ENCODE peak calls at places on chromosomes 16 and 17, in seven cellular contexts. One of them, this sample, is unnamed. For H3K36me3, the result is how much of the 10 kb centered on the place peaks cover.

GRCh38 chr17:15392326-15392739 is 50.9 kb upstream of the TEKT3 start:
- DNase-seq in mesenchymal stem cell: peak
- DNase-seq in HepG2: no peak
- DNase-seq in heart left ventricle: no peak
- DNase-seq in ovary: no peak
- DNase-seq in colonic mucosa: no peak
- DNase-seq in right lobe of liver: no peak
- DNase-seq in this sample: no peak

GRCh38 chr16:86665929-86666328 is 87.6 kb downstream of the FOXL1 start:
- DNase-seq in mesenchymal stem cell: no peak
- DNase-seq in HepG2: no peak
- DNase-seq in heart left ventricle: no peak
- DNase-seq in ovary: no peak
- DNase-seq in colonic mucosa: no peak
- DNase-seq in right lobe of liver: no peak
- DNase-seq in this sample: no peak

GRCh38 chr16:4415538-4416199 is 727 bp downstream of the CORO7 start:
- DNase-seq in mesenchymal stem cell: no peak
- DNase-seq in HepG2: peak
- DNase-seq in heart left ventricle: peak
- DNase-seq in ovary: no peak
- DNase-seq in colonic mucosa: peak
- DNase-seq in right lobe of liver: peak
- DNase-seq in this sample: peak

GRCh38 chr16:85573696-85574641 is 39.2 kb upstream of the GSE1 start:
- DNase-seq in mesenchymal stem cell: peak
- DNase-seq in HepG2: no peak
- DNase-seq in heart left ventricle: peak
- DNase-seq in ovary: peak
- DNase-seq in colonic mucosa: no peak
- DNase-seq in right lobe of liver: no peak
- DNase-seq in this sample: peak

GRCh38 chr17:82791532-82791931 is 39.7 kb downstream of the TBCD start:
- DNase-seq in mesenchymal stem cell: peak
- DNase-seq in HepG2: no peak
- DNase-seq in heart left ventricle: no peak
- DNase-seq in ovary: no peak
- DNase-seq in colonic mucosa: no peak
- DNase-seq in right lobe of liver: no peak
- DNase-seq in this sample: no peak

GRCh38 chr16:85612191-85612800 is 826 bp upstream of the GSE1 start:
- DNase-seq in mesenchymal stem cell: peak
- DNase-seq in HepG2: peak
- DNase-seq in heart left ventricle: peak
- DNase-seq in ovary: peak
- DNase-seq in colonic mucosa: peak
- DNase-seq in right lobe of liver: peak
- DNase-seq in this sample: peak

GRCh38 chr17:7977039-7977438 is 25.4 kb upstream of the GUCY2D start:
- DNase-seq in mesenchymal stem cell: no peak
- DNase-seq in HepG2: no peak
- DNase-seq in heart left ventricle: no peak
- DNase-seq in ovary: no peak
- DNase-seq in colonic mucosa: peak
- DNase-seq in right lobe of liver: no peak
- DNase-seq in this sample: no peak

GRCh38 chr17:35284955-35285354 is 42.1 kb downstream of the SLFN5 start:
- DNase-seq in mesenchymal stem cell: no peak
- DNase-seq in HepG2: no peak
- DNase-seq in heart left ventricle: no peak
- DNase-seq in ovary: no peak
- DNase-seq in colonic mucosa: no peak
- DNase-seq in right lobe of liver: no peak
- DNase-seq in this sample: no peak

GRCh38 chr16:54265558-54266213 is 20.9 kb downstream of the IRX3 start:
- DNase-seq in mesenchymal stem cell: no peak
- DNase-seq in HepG2: peak
- DNase-seq in heart left ventricle: peak
- DNase-seq in ovary: no peak
- DNase-seq in colonic mucosa: no peak
- DNase-seq in right lobe of liver: no peak
- DNase-seq in this sample: no peak

GRCh38 chr16:67936124-67936875 is at the start of gene PSMB10:
- DNase-seq in mesenchymal stem cell: peak
- DNase-seq in HepG2: peak
- DNase-seq in heart left ventricle: peak
- DNase-seq in ovary: no peak
- DNase-seq in colonic mucosa: peak
- DNase-seq in right lobe of liver: peak
- DNase-seq in this sample: peak

GRCh38 chr16:77897831-77898540 is 109.6 kb downstream of the VAT1L start:
- DNase-seq in mesenchymal stem cell: peak
- DNase-seq in HepG2: no peak
- DNase-seq in heart left ventricle: no peak
- DNase-seq in ovary: no peak
- DNase-seq in colonic mucosa: no peak
- DNase-seq in right lobe of liver: no peak
- DNase-seq in this sample: no peak

GRCh38 chr16:84985079-84986065 is 26.0 kb downstream of the ZDHHC7 start:
- DNase-seq in mesenchymal stem cell: peak
- DNase-seq in HepG2: no peak
- DNase-seq in heart left ventricle: no peak
- DNase-seq in ovary: no peak
- DNase-seq in colonic mucosa: no peak
- DNase-seq in right lobe of liver: no peak
- DNase-seq in this sample: no peak

GRCh38 chr17:78086740-78087139 is 41.8 kb downstream of the TMC6 start:
- DNase-seq in mesenchymal stem cell: no peak
- DNase-seq in HepG2: no peak
- DNase-seq in heart left ventricle: no peak
- DNase-seq in ovary: no peak
- DNase-seq in colonic mucosa: no peak
- DNase-seq in right lobe of liver: no peak
- DNase-seq in this sample: no peak

GRCh38 chr17:78092794-78093324 is 35.7 kb downstream of the TMC6 start:
- DNase-seq in mesenchymal stem cell: no peak
- DNase-seq in HepG2: no peak
- DNase-seq in heart left ventricle: no peak
- DNase-seq in ovary: no peak
- DNase-seq in colonic mucosa: no peak
- DNase-seq in right lobe of liver: no peak
- DNase-seq in this sample: no peak

GRCh38 chr17:78089557-78090281 is 38.8 kb downstream of the TMC6 start:
- DNase-seq in mesenchymal stem cell: peak
- DNase-seq in HepG2: no peak
- DNase-seq in heart left ventricle: no peak
- DNase-seq in ovary: no peak
- DNase-seq in colonic mucosa: no peak
- DNase-seq in right lobe of liver: peak
- DNase-seq in this sample: no peak

GRCh38 chr17:78082988-78083387 is 45.6 kb downstream of the TMC6 start:
- DNase-seq in mesenchymal stem cell: no peak
- DNase-seq in HepG2: no peak
- DNase-seq in heart left ventricle: no peak
- DNase-seq in ovary: no peak
- DNase-seq in colonic mucosa: no peak
- DNase-seq in right lobe of liver: no peak
- DNase-seq in this sample: no peak

GRCh38 chr17:78088529-78088928 is 40.0 kb downstream of the TMC6 start:
- DNase-seq in mesenchymal stem cell: no peak
- DNase-seq in HepG2: no peak
- DNase-seq in heart left ventricle: no peak
- DNase-seq in ovary: no peak
- DNase-seq in colonic mucosa: no peak
- DNase-seq in right lobe of liver: no peak
- DNase-seq in this sample: no peak
- H3K36me3 ChIP-seq in mesenchymal stem cell: under half
- H3K36me3 ChIP-seq in HepG2: half or more
- H3K36me3 ChIP-seq in heart left ventricle: half or more
- H3K36me3 ChIP-seq in ovary: under half
- H3K36me3 ChIP-seq in colonic mucosa: under half
- H3K36me3 ChIP-seq in right lobe of liver: under half
- H3K36me3 ChIP-seq in this sample: under half

DNA sequence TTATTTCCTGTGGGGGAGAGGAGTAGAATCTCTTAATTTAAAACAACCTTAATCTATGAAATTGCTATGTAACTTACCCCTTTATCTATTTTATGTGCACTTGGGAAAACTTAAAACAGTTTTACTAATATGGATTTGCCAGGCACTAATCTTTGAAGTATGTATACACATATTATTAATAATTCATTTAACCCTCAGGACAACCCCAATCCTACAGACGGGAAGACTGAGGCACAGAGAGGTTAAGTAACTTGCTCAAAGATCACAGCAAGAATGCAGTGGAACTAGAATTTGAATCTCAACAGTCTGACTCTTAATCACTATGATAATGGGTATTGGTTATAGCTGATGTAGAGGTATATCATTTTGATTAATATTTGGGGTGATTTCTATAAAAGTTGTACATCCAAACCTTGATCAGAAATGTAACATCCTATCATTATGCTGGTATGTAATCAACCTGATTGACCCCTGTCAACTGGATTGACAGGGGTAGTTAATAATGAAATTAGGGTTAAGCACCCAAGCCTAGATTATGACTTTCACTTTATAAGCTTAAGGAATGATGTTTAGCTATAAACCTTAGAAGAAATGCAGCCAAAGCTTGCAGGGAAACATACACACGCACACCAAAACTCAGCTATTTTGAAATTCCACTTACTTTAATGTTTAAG is 1.6 kb downstream of the MYO1D start:
- DNase-seq in mesenchymal stem cell: no peak
- DNase-seq in HepG2: no peak
- DNase-seq in heart left ventricle: no peak
- DNase-seq in ovary: no peak
- DNase-seq in colonic mucosa: no peak
- DNase-seq in right lobe of liver: no peak
- DNase-seq in this sample: no peak
- H3K4me3 ChIP-seq in mesenchymal stem cell: no peak
- H3K4me3 ChIP-seq in HepG2: peak
- H3K4me3 ChIP-seq in heart left ventricle: no peak
- H3K4me3 ChIP-seq in ovary: peak
- H3K4me3 ChIP-seq in colonic mucosa: peak
- H3K4me3 ChIP-seq in right lobe of liver: peak
- H3K4me3 ChIP-seq in this sample: no peak

DNA sequence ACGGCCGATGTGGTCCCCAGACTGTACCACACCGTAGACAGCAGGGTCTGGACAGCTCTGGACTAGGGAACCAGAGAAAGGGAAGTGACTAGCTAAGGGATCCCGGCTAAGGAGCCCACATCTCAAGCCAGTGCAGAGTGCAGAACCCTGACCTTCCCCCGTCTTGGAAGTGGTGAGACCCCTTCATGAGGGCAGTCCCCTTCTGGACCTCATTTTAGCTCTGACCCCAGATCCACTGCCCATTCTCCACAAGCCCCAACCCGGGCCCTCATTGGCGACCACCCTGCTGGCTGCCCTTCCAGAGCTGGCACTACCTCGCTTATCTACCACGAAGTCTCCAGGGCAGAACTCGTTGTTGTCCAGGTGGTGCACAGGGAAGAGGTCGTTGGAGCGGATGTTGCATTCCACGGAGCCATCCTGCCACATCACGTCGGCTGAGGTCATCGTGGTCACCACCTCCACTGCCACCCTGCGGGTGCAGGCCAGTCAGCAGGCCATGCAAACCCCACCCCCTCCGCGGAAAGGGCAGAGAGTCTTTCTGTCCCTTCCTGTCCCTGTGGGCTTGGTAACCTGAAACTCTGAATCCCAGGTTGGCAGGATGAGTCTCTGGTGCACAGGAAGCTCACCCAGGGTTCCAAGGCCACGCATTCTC is 14.2 kb downstream of the SPHK1 start:
- DNase-seq in mesenchymal stem cell: no peak
- DNase-seq in HepG2: no peak
- DNase-seq in heart left ventricle: no peak
- DNase-seq in ovary: no peak
- DNase-seq in colonic mucosa: no peak
- DNase-seq in right lobe of liver: no peak
- DNase-seq in this sample: no peak
- H3K36me3 ChIP-seq in mesenchymal stem cell: half or more
- H3K36me3 ChIP-seq in HepG2: half or more
- H3K36me3 ChIP-seq in heart left ventricle: half or more
- H3K36me3 ChIP-seq in ovary: under half
- H3K36me3 ChIP-seq in colonic mucosa: under half
- H3K36me3 ChIP-seq in right lobe of liver: under half
- H3K36me3 ChIP-seq in this sample: under half

DNA sequence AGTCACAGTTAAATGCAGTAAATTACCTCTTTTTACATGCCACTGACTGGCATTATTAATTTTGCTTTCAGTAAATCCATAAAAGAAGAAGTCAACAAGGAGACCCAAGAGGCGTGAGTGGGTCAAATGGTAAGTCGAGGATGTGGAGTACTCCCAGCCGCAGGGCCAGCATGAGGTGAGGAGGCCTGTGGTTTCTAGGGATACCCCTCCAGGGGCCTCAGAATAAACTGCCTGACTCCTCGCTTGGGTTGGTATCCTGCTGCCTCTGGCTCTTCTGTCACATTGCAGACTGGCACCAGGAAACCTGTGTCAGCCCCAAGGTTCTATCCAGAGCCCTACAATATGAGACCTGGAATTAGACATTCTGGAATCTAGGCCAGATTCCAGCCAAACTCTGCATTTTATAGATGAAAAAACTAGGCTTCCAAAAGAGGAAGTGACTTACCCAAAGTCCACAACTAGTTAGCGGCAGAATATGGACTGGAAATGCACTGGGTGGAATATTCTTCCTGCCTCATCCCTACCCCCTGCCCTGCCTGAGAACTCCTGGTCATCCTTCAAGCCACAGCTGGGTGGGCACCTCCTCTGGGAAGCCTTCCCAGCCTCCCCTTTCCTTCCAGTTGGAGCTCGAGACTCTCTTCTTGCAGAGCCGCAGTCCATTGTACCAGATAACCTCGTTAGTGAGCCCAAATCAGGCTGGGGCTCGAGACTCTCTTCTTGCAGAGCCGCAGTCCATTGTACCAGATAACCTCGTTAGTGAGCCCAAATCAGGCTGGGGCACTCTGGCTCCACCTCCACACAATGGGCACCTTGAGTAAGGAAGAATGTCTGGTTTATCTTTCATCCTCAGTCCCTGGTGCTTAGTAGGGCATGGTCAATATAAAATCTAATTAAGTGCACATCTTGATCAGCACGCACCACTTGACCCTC is 22.6 kb downstream of the C17orf67 start:
- DNase-seq in mesenchymal stem cell: no peak
- DNase-seq in HepG2: no peak
- DNase-seq in heart left ventricle: no peak
- DNase-seq in ovary: no peak
- DNase-seq in colonic mucosa: no peak
- DNase-seq in right lobe of liver: no peak
- DNase-seq in this sample: no peak
- H3K4me3 ChIP-seq in mesenchymal stem cell: no peak
- H3K4me3 ChIP-seq in HepG2: no peak
- H3K4me3 ChIP-seq in heart left ventricle: no peak
- H3K4me3 ChIP-seq in ovary: no peak
- H3K4me3 ChIP-seq in colonic mucosa: no peak
- H3K4me3 ChIP-seq in right lobe of liver: no peak
- H3K4me3 ChIP-seq in this sample: no peak